ENCODE peak calls at places on chromosomes 5 and 9, in ten cellular contexts. One of them, this sample, is unnamed.

GRCh38 chr5:113507601-113508000 is 5.9 kb upstream of the YTHDC2 start:
- DNase-seq in endodermal cell: no peak
- DNase-seq in endothelial cell of umbilical vein: no peak
- DNase-seq in fibroblast of lung: no peak
- DNase-seq in astrocyte: no peak
- DNase-seq in H9: no peak
- DNase-seq in kidney: no peak
- DNase-seq in PC-3: no peak
- DNase-seq in HepG2: no peak
- DNase-seq in H1: no peak
- DNase-seq in this sample: no peak

GRCh38 chr5:59768204-59769040 is 125.1 kb downstream of the PDE4D start:
- DNase-seq in endodermal cell: peak
- DNase-seq in endothelial cell of umbilical vein: peak
- DNase-seq in fibroblast of lung: peak
- DNase-seq in astrocyte: peak
- DNase-seq in H9: peak
- DNase-seq in kidney: peak
- DNase-seq in PC-3: peak
- DNase-seq in HepG2: peak
- DNase-seq in H1: peak
- DNase-seq in this sample: peak

GRCh38 chr9:70477146-70477745 is 62.8 kb upstream of the KLF9 start:
- DNase-seq in endodermal cell: no peak
- DNase-seq in endothelial cell of umbilical vein: peak
- DNase-seq in fibroblast of lung: peak
- DNase-seq in astrocyte: peak
- DNase-seq in H9: no peak
- DNase-seq in kidney: no peak
- DNase-seq in PC-3: peak
- DNase-seq in HepG2: no peak
- DNase-seq in H1: no peak
- DNase-seq in this sample: no peak

GRCh38 chr9:122931851-122932199 is 513 bp upstream of the ZBTB26 start:
- DNase-seq in endodermal cell: no peak
- DNase-seq in endothelial cell of umbilical vein: no peak
- DNase-seq in fibroblast of lung: peak
- DNase-seq in astrocyte: no peak
- DNase-seq in H9: no peak
- DNase-seq in kidney: no peak
- DNase-seq in PC-3: no peak
- DNase-seq in HepG2: no peak
- DNase-seq in H1: no peak
- DNase-seq in this sample: no peak

GRCh38 chr5:23631283-23632045 is 124.1 kb downstream of the PRDM9 start:
- DNase-seq in endodermal cell: no peak
- DNase-seq in endothelial cell of umbilical vein: no peak
- DNase-seq in fibroblast of lung: peak
- DNase-seq in astrocyte: no peak
- DNase-seq in H9: no peak
- DNase-seq in kidney: no peak
- DNase-seq in PC-3: peak
- DNase-seq in HepG2: no peak
- DNase-seq in H1: no peak
- DNase-seq in this sample: no peak

GRCh38 chr9:75169623-75170022 is 81.3 kb downstream of the OSTF1 start:
- DNase-seq in endodermal cell: no peak
- DNase-seq in endothelial cell of umbilical vein: peak
- DNase-seq in fibroblast of lung: peak
- DNase-seq in astrocyte: peak
- DNase-seq in H9: no peak
- DNase-seq in kidney: no peak
- DNase-seq in PC-3: peak
- DNase-seq in HepG2: no peak
- DNase-seq in H1: no peak
- DNase-seq in this sample: no peak

GRCh38 chr9:91847576-91847975 is 102.5 kb downstream of the ROR2 start:
- DNase-seq in endodermal cell: peak
- DNase-seq in endothelial cell of umbilical vein: no peak
- DNase-seq in fibroblast of lung: peak
- DNase-seq in astrocyte: peak
- DNase-seq in H9: no peak
- DNase-seq in kidney: no peak
- DNase-seq in PC-3: no peak
- DNase-seq in HepG2: no peak
- DNase-seq in H1: no peak
- DNase-seq in this sample: no peak

GRCh38 chr5:125410501-125411162 is 664.2 kb upstream of the ZNF608 start:
- DNase-seq in endodermal cell: no peak
- DNase-seq in endothelial cell of umbilical vein: peak
- DNase-seq in fibroblast of lung: peak
- DNase-seq in astrocyte: peak
- DNase-seq in H9: no peak
- DNase-seq in kidney: no peak
- DNase-seq in PC-3: peak
- DNase-seq in HepG2: no peak
- DNase-seq in H1: no peak
- DNase-seq in this sample: no peak

GRCh38 chr9:114551750-114552685 is 35.6 kb upstream of the ATP6V1G1 start:
- DNase-seq in endodermal cell: peak
- DNase-seq in endothelial cell of umbilical vein: peak
- DNase-seq in fibroblast of lung: peak
- DNase-seq in astrocyte: peak
- DNase-seq in H9: no peak
- DNase-seq in kidney: peak
- DNase-seq in PC-3: peak
- DNase-seq in HepG2: peak
- DNase-seq in H1: peak
- DNase-seq in this sample: peak

GRCh38 chr9:89748831-89749499 is 144.2 kb downstream of the GADD45G start:
- DNase-seq in endodermal cell: no peak
- DNase-seq in endothelial cell of umbilical vein: no peak
- DNase-seq in fibroblast of lung: no peak
- DNase-seq in astrocyte: no peak
- DNase-seq in H9: no peak
- DNase-seq in kidney: peak
- DNase-seq in PC-3: no peak
- DNase-seq in HepG2: no peak
- DNase-seq in H1: no peak
- DNase-seq in this sample: no peak

GRCh38 chr5:170226138-170226435 is 6.7 kb upstream of the C5orf58 start:
- DNase-seq in endodermal cell: no peak
- DNase-seq in endothelial cell of umbilical vein: no peak
- DNase-seq in fibroblast of lung: no peak
- DNase-seq in astrocyte: no peak
- DNase-seq in H9: no peak
- DNase-seq in kidney: no peak
- DNase-seq in PC-3: no peak
- DNase-seq in HepG2: no peak
- DNase-seq in H1: no peak
- DNase-seq in this sample: no peak
- H3K9ac ChIP-seq in endodermal cell: no peak
- H3K9ac ChIP-seq in endothelial cell of umbilical vein: no peak
- H3K9ac ChIP-seq in fibroblast of lung: no peak
- H3K9ac ChIP-seq in astrocyte: no peak
- H3K9ac ChIP-seq in H9: no peak
- H3K9ac ChIP-seq in kidney: no peak
- H3K9ac ChIP-seq in PC-3: no peak
- H3K9ac ChIP-seq in HepG2: no peak
- H3K9ac ChIP-seq in H1: no peak
- H3K9ac ChIP-seq in this sample: no peak

DNA sequence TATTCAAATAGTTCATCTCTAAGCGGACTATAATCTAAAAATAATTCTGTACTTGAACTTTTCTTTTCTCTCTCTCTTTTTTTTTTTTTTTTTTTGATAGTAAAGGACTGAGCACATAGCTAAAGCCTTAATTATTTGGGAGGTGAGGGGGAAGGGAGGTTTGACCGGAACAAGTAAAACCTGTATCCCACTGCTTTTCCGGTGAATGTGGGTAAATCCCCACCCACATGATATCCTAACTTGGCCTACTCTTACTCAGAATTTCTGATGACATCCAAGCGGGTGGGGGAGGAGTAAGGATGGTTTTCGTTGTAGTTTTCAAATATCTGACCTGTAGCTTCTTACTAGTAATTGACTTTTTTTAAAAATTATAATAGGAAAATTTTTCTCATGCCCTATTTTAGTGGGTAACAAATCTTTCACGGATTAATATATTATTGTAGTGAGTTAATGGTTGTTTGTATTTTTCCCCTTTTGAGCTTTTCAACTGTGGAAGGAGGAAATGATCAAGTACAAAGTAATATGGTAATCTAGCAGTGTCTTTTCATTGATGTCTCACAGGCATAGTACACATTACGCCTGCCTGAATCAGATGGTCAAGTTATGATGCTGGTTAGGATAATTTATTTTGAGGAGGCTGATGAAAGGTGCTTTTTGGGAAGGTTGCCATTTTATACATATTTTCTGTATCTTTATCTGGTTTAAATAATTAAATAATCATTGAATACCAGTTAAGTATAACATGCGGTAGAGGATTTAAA is 2.2 kb upstream of the ELL2 start:
- DNase-seq in endodermal cell: no peak
- DNase-seq in endothelial cell of umbilical vein: no peak
- DNase-seq in fibroblast of lung: peak
- DNase-seq in astrocyte: peak
- DNase-seq in H9: no peak
- DNase-seq in kidney: no peak
- DNase-seq in PC-3: peak
- DNase-seq in HepG2: no peak
- DNase-seq in H1: no peak
- DNase-seq in this sample: no peak
- TF ChIP-seq CTCF in endodermal cell: no peak
- TF ChIP-seq CTCF in endothelial cell of umbilical vein: no peak
- TF ChIP-seq CTCF in fibroblast of lung: no peak
- TF ChIP-seq CTCF in astrocyte: no peak
- TF ChIP-seq CTCF in H9: no peak
- TF ChIP-seq CTCF in kidney: no peak
- TF ChIP-seq CTCF in PC-3: no peak
- TF ChIP-seq CTCF in HepG2: no peak
- TF ChIP-seq CTCF in H1: no peak
- TF ChIP-seq CTCF in this sample: no peak

GRCh38 chr5:72255237-72255636 is 64.8 kb downstream of the MRPS27 start:
- DNase-seq in endodermal cell: no peak
- DNase-seq in endothelial cell of umbilical vein: peak
- DNase-seq in fibroblast of lung: no peak
- DNase-seq in astrocyte: no peak
- DNase-seq in H9: no peak
- DNase-seq in kidney: no peak
- DNase-seq in PC-3: no peak
- DNase-seq in HepG2: no peak
- DNase-seq in H1: no peak
- DNase-seq in this sample: peak
- H3K27ac ChIP-seq in endodermal cell: no peak
- H3K27ac ChIP-seq in endothelial cell of umbilical vein: peak
- H3K27ac ChIP-seq in fibroblast of lung: no peak
- H3K27ac ChIP-seq in astrocyte: no peak
- H3K27ac ChIP-seq in H9: no peak
- H3K27ac ChIP-seq in kidney: no peak
- H3K27ac ChIP-seq in PC-3: no peak
- H3K27ac ChIP-seq in HepG2: no peak
- H3K27ac ChIP-seq in H1: no peak
- H3K27ac ChIP-seq in this sample: peak

GRCh38 chr9:32783168-32783891 is at the start of gene TMEM215:
- DNase-seq in endodermal cell: peak
- DNase-seq in endothelial cell of umbilical vein: no peak
- DNase-seq in fibroblast of lung: peak
- DNase-seq in astrocyte: no peak
- DNase-seq in H9: peak
- DNase-seq in kidney: peak
- DNase-seq in PC-3: no peak
- DNase-seq in HepG2: no peak
- DNase-seq in H1: peak
- DNase-seq in this sample: no peak
- H3K9ac ChIP-seq in endodermal cell: no peak
- H3K9ac ChIP-seq in endothelial cell of umbilical vein: no peak
- H3K9ac ChIP-seq in fibroblast of lung: no peak
- H3K9ac ChIP-seq in astrocyte: no peak
- H3K9ac ChIP-seq in H9: no peak
- H3K9ac ChIP-seq in kidney: no peak
- H3K9ac ChIP-seq in PC-3: no peak
- H3K9ac ChIP-seq in HepG2: no peak
- H3K9ac ChIP-seq in H1: peak
- H3K9ac ChIP-seq in this sample: no peak

GRCh38 chr9:134781895-134782294 is 98.7 kb upstream of the FCN2 start:
- DNase-seq in endodermal cell: peak
- DNase-seq in endothelial cell of umbilical vein: no peak
- DNase-seq in fibroblast of lung: no peak
- DNase-seq in astrocyte: no peak
- DNase-seq in H9: peak
- DNase-seq in kidney: no peak
- DNase-seq in PC-3: no peak
- DNase-seq in HepG2: no peak
- DNase-seq in H1: no peak
- DNase-seq in this sample: no peak
- TF ChIP-seq CTCF in endodermal cell: peak
- TF ChIP-seq CTCF in endothelial cell of umbilical vein: peak
- TF ChIP-seq CTCF in fibroblast of lung: peak
- TF ChIP-seq CTCF in astrocyte: peak
- TF ChIP-seq CTCF in H9: peak
- TF ChIP-seq CTCF in kidney: no peak
- TF ChIP-seq CTCF in PC-3: peak
- TF ChIP-seq CTCF in HepG2: peak
- TF ChIP-seq CTCF in H1: no peak
- TF ChIP-seq CTCF in this sample: no peak

GRCh38 chr9:121822093-121823085 is 171.0 kb downstream of the DAB2IP start:
- DNase-seq in endodermal cell: peak
- DNase-seq in endothelial cell of umbilical vein: no peak
- DNase-seq in fibroblast of lung: no peak
- DNase-seq in astrocyte: no peak
- DNase-seq in H9: no peak
- DNase-seq in kidney: no peak
- DNase-seq in PC-3: no peak
- DNase-seq in HepG2: no peak
- DNase-seq in H1: no peak
- DNase-seq in this sample: no peak
- H3K27ac ChIP-seq in endodermal cell: no peak
- H3K27ac ChIP-seq in endothelial cell of umbilical vein: no peak
- H3K27ac ChIP-seq in fibroblast of lung: no peak
- H3K27ac ChIP-seq in astrocyte: no peak
- H3K27ac ChIP-seq in H9: no peak
- H3K27ac ChIP-seq in kidney: no peak
- H3K27ac ChIP-seq in PC-3: no peak
- H3K27ac ChIP-seq in HepG2: no peak
- H3K27ac ChIP-seq in H1: no peak
- H3K27ac ChIP-seq in this sample: no peak

GRCh38 chr9:4686584-4686983 is 7.2 kb downstream of the CDC37L1 start:
- DNase-seq in endodermal cell: no peak
- DNase-seq in endothelial cell of umbilical vein: no peak
- DNase-seq in fibroblast of lung: no peak
- DNase-seq in astrocyte: no peak
- DNase-seq in H9: no peak
- DNase-seq in kidney: no peak
- DNase-seq in PC-3: no peak
- DNase-seq in HepG2: no peak
- DNase-seq in H1: no peak
- DNase-seq in this sample: no peak
- H3K9ac ChIP-seq in endodermal cell: no peak
- H3K9ac ChIP-seq in endothelial cell of umbilical vein: no peak
- H3K9ac ChIP-seq in fibroblast of lung: no peak
- H3K9ac ChIP-seq in astrocyte: no peak
- H3K9ac ChIP-seq in H9: no peak
- H3K9ac ChIP-seq in kidney: no peak
- H3K9ac ChIP-seq in PC-3: no peak
- H3K9ac ChIP-seq in HepG2: no peak
- H3K9ac ChIP-seq in H1: no peak
- H3K9ac ChIP-seq in this sample: no peak

GRCh38 chr5:83608122-83608521 is 112.5 kb downstream of the HAPLN1 start:
- DNase-seq in endodermal cell: peak
- DNase-seq in endothelial cell of umbilical vein: peak
- DNase-seq in fibroblast of lung: peak
- DNase-seq in astrocyte: peak
- DNase-seq in H9: peak
- DNase-seq in kidney: no peak
- DNase-seq in PC-3: peak
- DNase-seq in HepG2: peak
- DNase-seq in H1: peak
- DNase-seq in this sample: peak
- TF ChIP-seq CTCF in endodermal cell: peak
- TF ChIP-seq CTCF in endothelial cell of umbilical vein: peak
- TF ChIP-seq CTCF in fibroblast of lung: peak
- TF ChIP-seq CTCF in astrocyte: peak
- TF ChIP-seq CTCF in H9: peak
- TF ChIP-seq CTCF in kidney: peak
- TF ChIP-seq CTCF in PC-3: peak
- TF ChIP-seq CTCF in HepG2: peak
- TF ChIP-seq CTCF in H1: peak
- TF ChIP-seq CTCF in this sample: peak

This sample was measured in colonic mucosa.